ENCODE peak calls at places on chromosomes 16 and 17, in ten cellular contexts. One of them, this sample, is unnamed.

GRCh38 chr16:51967566-51967965 is 579.4 kb downstream of the TOX3 start:
- DNase-seq in dorsolateral prefrontal cortex: no peak
- DNase-seq in MM.1S: no peak
- DNase-seq in fibroblast of the aortic adventitia: no peak
- DNase-seq in CD8-positive, alpha-beta T cell: no peak
- DNase-seq in omental fat pad: no peak
- DNase-seq in choroid plexus epithelial cell: no peak
- DNase-seq in OCI-LY7: no peak
- DNase-seq in PC-9: no peak
- DNase-seq in thoracic aorta: no peak
- DNase-seq in this sample: no peak

GRCh38 chr16:87195190-87195589 is 122.0 kb downstream of the C16orf95 start:
- DNase-seq in dorsolateral prefrontal cortex: no peak
- DNase-seq in MM.1S: no peak
- DNase-seq in fibroblast of the aortic adventitia: no peak
- DNase-seq in CD8-positive, alpha-beta T cell: no peak
- DNase-seq in omental fat pad: no peak
- DNase-seq in choroid plexus epithelial cell: no peak
- DNase-seq in OCI-LY7: no peak
- DNase-seq in PC-9: no peak
- DNase-seq in thoracic aorta: no peak
- DNase-seq in this sample: no peak

GRCh38 chr17:16923904-16924700 is 47.8 kb downstream of the TNFRSF13B start:
- DNase-seq in dorsolateral prefrontal cortex: peak; percentile 2
- DNase-seq in MM.1S: no peak
- DNase-seq in fibroblast of the aortic adventitia: no peak
- DNase-seq in CD8-positive, alpha-beta T cell: no peak
- DNase-seq in omental fat pad: no peak
- DNase-seq in choroid plexus epithelial cell: no peak
- DNase-seq in OCI-LY7: no peak
- DNase-seq in PC-9: no peak
- DNase-seq in thoracic aorta: no peak
- DNase-seq in this sample: no peak

GRCh38 chr16:84467709-84468108 is 36.8 kb downstream of the MEAK7 start:
- DNase-seq in dorsolateral prefrontal cortex: no peak
- DNase-seq in MM.1S: no peak
- DNase-seq in fibroblast of the aortic adventitia: no peak
- DNase-seq in CD8-positive, alpha-beta T cell: no peak
- DNase-seq in omental fat pad: no peak
- DNase-seq in choroid plexus epithelial cell: no peak
- DNase-seq in OCI-LY7: no peak
- DNase-seq in PC-9: no peak
- DNase-seq in thoracic aorta: no peak
- DNase-seq in this sample: no peak

GRCh38 chr17:38743556-38744171 is 4.5 kb downstream of the PCGF2 start:
- DNase-seq in dorsolateral prefrontal cortex: no peak
- DNase-seq in MM.1S: no peak
- DNase-seq in fibroblast of the aortic adventitia: no peak
- DNase-seq in CD8-positive, alpha-beta T cell: no peak
- DNase-seq in omental fat pad: no peak
- DNase-seq in choroid plexus epithelial cell: no peak
- DNase-seq in OCI-LY7: peak; percentile 35
- DNase-seq in PC-9: no peak
- DNase-seq in thoracic aorta: no peak
- DNase-seq in this sample: no peak

GRCh38 chr16:62661435-62661834 is 625.2 kb upstream of the CDH8 start:
- DNase-seq in dorsolateral prefrontal cortex: no peak
- DNase-seq in MM.1S: no peak
- DNase-seq in fibroblast of the aortic adventitia: no peak
- DNase-seq in CD8-positive, alpha-beta T cell: no peak
- DNase-seq in omental fat pad: no peak
- DNase-seq in choroid plexus epithelial cell: no peak
- DNase-seq in OCI-LY7: no peak
- DNase-seq in PC-9: no peak
- DNase-seq in thoracic aorta: no peak
- DNase-seq in this sample: no peak

GRCh38 chr16:86929149-86929871 is 351.0 kb downstream of the FOXL1 start:
- DNase-seq in dorsolateral prefrontal cortex: no peak
- DNase-seq in MM.1S: no peak
- DNase-seq in fibroblast of the aortic adventitia: peak; percentile 95
- DNase-seq in CD8-positive, alpha-beta T cell: no peak
- DNase-seq in omental fat pad: no peak
- DNase-seq in choroid plexus epithelial cell: peak; percentile 77
- DNase-seq in OCI-LY7: no peak
- DNase-seq in PC-9: no peak
- DNase-seq in thoracic aorta: peak; percentile 29
- DNase-seq in this sample: no peak

GRCh38 chr17:13646411-13646810 is 44.7 kb upstream of the HS3ST3A1 start:
- DNase-seq in dorsolateral prefrontal cortex: no peak
- DNase-seq in MM.1S: no peak
- DNase-seq in fibroblast of the aortic adventitia: no peak
- DNase-seq in CD8-positive, alpha-beta T cell: no peak
- DNase-seq in omental fat pad: no peak
- DNase-seq in choroid plexus epithelial cell: no peak
- DNase-seq in OCI-LY7: no peak
- DNase-seq in PC-9: no peak
- DNase-seq in thoracic aorta: no peak
- DNase-seq in this sample: no peak

GRCh38 chr16:83955218-83956130 is 2.4 kb downstream of the OSGIN1 start:
- DNase-seq in dorsolateral prefrontal cortex: no peak
- DNase-seq in MM.1S: no peak
- DNase-seq in fibroblast of the aortic adventitia: peak; percentile 49
- DNase-seq in CD8-positive, alpha-beta T cell: no peak
- DNase-seq in omental fat pad: no peak
- DNase-seq in choroid plexus epithelial cell: peak; percentile 80
- DNase-seq in OCI-LY7: no peak
- DNase-seq in PC-9: no peak
- DNase-seq in thoracic aorta: no peak
- DNase-seq in this sample: no peak

GRCh38 chr17:350706-351435 is 1.7 kb downstream of the RPH3AL start:
- DNase-seq in dorsolateral prefrontal cortex: no peak
- DNase-seq in MM.1S: no peak
- DNase-seq in fibroblast of the aortic adventitia: peak; percentile 51
- DNase-seq in CD8-positive, alpha-beta T cell: no peak
- DNase-seq in omental fat pad: no peak
- DNase-seq in choroid plexus epithelial cell: peak; percentile 18
- DNase-seq in OCI-LY7: no peak
- DNase-seq in PC-9: peak; percentile 83
- DNase-seq in thoracic aorta: no peak
- DNase-seq in this sample: no peak

GRCh38 chr16:27748868-27749546 is 199.1 kb downstream of the KATNIP start:
- DNase-seq in dorsolateral prefrontal cortex: no peak
- DNase-seq in MM.1S: peak; percentile 32
- DNase-seq in fibroblast of the aortic adventitia: peak; percentile 91
- DNase-seq in CD8-positive, alpha-beta T cell: peak; percentile 49
- DNase-seq in omental fat pad: no peak
- DNase-seq in choroid plexus epithelial cell: peak; percentile 91
- DNase-seq in OCI-LY7: peak; percentile 38
- DNase-seq in PC-9: peak; percentile 88
- DNase-seq in thoracic aorta: no peak
- DNase-seq in this sample: no peak
- TF ChIP-seq CTCF in dorsolateral prefrontal cortex: peak; percentile 40
- TF ChIP-seq CTCF in MM.1S: peak; percentile 33
- TF ChIP-seq CTCF in fibroblast of the aortic adventitia: peak; percentile 24
- TF ChIP-seq CTCF in CD8-positive, alpha-beta T cell: no peak
- TF ChIP-seq CTCF in omental fat pad: no peak
- TF ChIP-seq CTCF in choroid plexus epithelial cell: peak; percentile 50
- TF ChIP-seq CTCF in OCI-LY7: peak; percentile 53
- TF ChIP-seq CTCF in PC-9: no peak
- TF ChIP-seq CTCF in thoracic aorta: no peak
- TF ChIP-seq CTCF in this sample: no peak

GRCh38 chr16:11213799-11214198 is 42.2 kb downstream of the SOCS1 start:
- DNase-seq in dorsolateral prefrontal cortex: no peak
- DNase-seq in MM.1S: no peak
- DNase-seq in fibroblast of the aortic adventitia: no peak
- DNase-seq in CD8-positive, alpha-beta T cell: no peak
- DNase-seq in omental fat pad: no peak
- DNase-seq in choroid plexus epithelial cell: no peak
- DNase-seq in OCI-LY7: no peak
- DNase-seq in PC-9: no peak
- DNase-seq in thoracic aorta: no peak
- DNase-seq in this sample: no peak

GRCh38 chr16:11217651-11218323 is 38.2 kb downstream of the SOCS1 start:
- DNase-seq in dorsolateral prefrontal cortex: no peak
- DNase-seq in MM.1S: no peak
- DNase-seq in fibroblast of the aortic adventitia: no peak
- DNase-seq in CD8-positive, alpha-beta T cell: no peak
- DNase-seq in omental fat pad: no peak
- DNase-seq in choroid plexus epithelial cell: no peak
- DNase-seq in OCI-LY7: no peak
- DNase-seq in PC-9: no peak
- DNase-seq in thoracic aorta: no peak
- DNase-seq in this sample: no peak

GRCh38 chr16:11219188-11219587 is 36.8 kb downstream of the SOCS1 start:
- DNase-seq in dorsolateral prefrontal cortex: no peak
- DNase-seq in MM.1S: no peak
- DNase-seq in fibroblast of the aortic adventitia: no peak
- DNase-seq in CD8-positive, alpha-beta T cell: no peak
- DNase-seq in omental fat pad: no peak
- DNase-seq in choroid plexus epithelial cell: peak; percentile 22
- DNase-seq in OCI-LY7: no peak
- DNase-seq in PC-9: no peak
- DNase-seq in thoracic aorta: no peak
- DNase-seq in this sample: no peak

GRCh38 chr16:11215935-11216556 is 40.0 kb downstream of the SOCS1 start:
- DNase-seq in dorsolateral prefrontal cortex: no peak
- DNase-seq in MM.1S: no peak
- DNase-seq in fibroblast of the aortic adventitia: peak; percentile 39
- DNase-seq in CD8-positive, alpha-beta T cell: no peak
- DNase-seq in omental fat pad: no peak
- DNase-seq in choroid plexus epithelial cell: no peak
- DNase-seq in OCI-LY7: no peak
- DNase-seq in PC-9: no peak
- DNase-seq in thoracic aorta: no peak
- DNase-seq in this sample: no peak

DNA sequence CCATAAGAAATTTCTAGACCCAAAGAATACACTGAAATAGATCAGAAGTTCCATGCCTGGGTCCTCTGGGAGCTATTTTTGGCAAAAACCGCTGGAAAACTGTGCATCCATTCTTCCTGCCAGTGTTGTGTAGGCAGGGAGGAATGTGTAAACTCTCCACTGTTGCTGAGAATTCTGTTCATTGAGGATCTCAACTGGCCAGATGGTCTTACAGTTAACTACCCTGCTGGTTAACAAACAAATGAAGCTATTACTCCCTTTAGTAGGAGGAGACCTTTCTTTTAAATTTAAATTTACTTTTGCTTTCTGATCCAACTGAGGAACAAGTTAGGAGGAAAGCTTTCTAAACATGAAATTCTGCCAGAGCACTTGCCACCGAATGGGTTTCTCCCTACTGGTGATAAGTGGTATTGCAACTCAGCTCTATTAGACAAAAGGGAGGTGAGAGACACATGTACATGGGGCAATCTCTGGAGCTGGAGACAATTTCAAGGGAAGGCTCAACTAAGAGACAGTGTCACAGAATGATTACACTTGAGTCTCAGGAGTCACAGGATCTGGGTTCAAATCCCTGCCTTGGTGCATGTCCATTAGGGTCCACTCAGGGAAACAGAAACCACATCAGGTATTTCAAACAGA is 37.6 kb downstream of the SOCS1 start:
- DNase-seq in dorsolateral prefrontal cortex: no peak
- DNase-seq in MM.1S: no peak
- DNase-seq in fibroblast of the aortic adventitia: no peak
- DNase-seq in CD8-positive, alpha-beta T cell: no peak
- DNase-seq in omental fat pad: no peak
- DNase-seq in choroid plexus epithelial cell: peak; percentile 14
- DNase-seq in OCI-LY7: no peak
- DNase-seq in PC-9: no peak
- DNase-seq in thoracic aorta: no peak
- DNase-seq in this sample: no peak
- TF ChIP-seq CTCF in dorsolateral prefrontal cortex: no peak
- TF ChIP-seq CTCF in MM.1S: peak; percentile 65
- TF ChIP-seq CTCF in fibroblast of the aortic adventitia: peak; percentile 66
- TF ChIP-seq CTCF in CD8-positive, alpha-beta T cell: peak; percentile 47
- TF ChIP-seq CTCF in omental fat pad: no peak
- TF ChIP-seq CTCF in choroid plexus epithelial cell: peak; percentile 59
- TF ChIP-seq CTCF in OCI-LY7: peak; percentile 86
- TF ChIP-seq CTCF in PC-9: peak; percentile 77
- TF ChIP-seq CTCF in thoracic aorta: peak; percentile 39
- TF ChIP-seq CTCF in this sample: no peak

GRCh38 chr16:2385441-2385840 is 43.8 kb upstream of the CCNF start:
- DNase-seq in dorsolateral prefrontal cortex: no peak
- DNase-seq in MM.1S: no peak
- DNase-seq in fibroblast of the aortic adventitia: peak; percentile 40
- DNase-seq in CD8-positive, alpha-beta T cell: no peak
- DNase-seq in omental fat pad: no peak
- DNase-seq in choroid plexus epithelial cell: no peak
- DNase-seq in OCI-LY7: no peak
- DNase-seq in PC-9: peak; percentile 38
- DNase-seq in thoracic aorta: no peak
- DNase-seq in this sample: no peak

GRCh38 chr16:2388139-2388874 is 40.9 kb upstream of the CCNF start:
- DNase-seq in dorsolateral prefrontal cortex: no peak
- DNase-seq in MM.1S: no peak
- DNase-seq in fibroblast of the aortic adventitia: no peak
- DNase-seq in CD8-positive, alpha-beta T cell: no peak
- DNase-seq in omental fat pad: no peak
- DNase-seq in choroid plexus epithelial cell: no peak
- DNase-seq in OCI-LY7: no peak
- DNase-seq in PC-9: no peak
- DNase-seq in thoracic aorta: no peak
- DNase-seq in this sample: no peak

GRCh38 chr16:2388875-2389433 is 40.3 kb upstream of the CCNF start:
- DNase-seq in dorsolateral prefrontal cortex: no peak
- DNase-seq in MM.1S: no peak
- DNase-seq in fibroblast of the aortic adventitia: peak; percentile 92
- DNase-seq in CD8-positive, alpha-beta T cell: no peak
- DNase-seq in omental fat pad: no peak
- DNase-seq in choroid plexus epithelial cell: peak; percentile 50
- DNase-seq in OCI-LY7: no peak
- DNase-seq in PC-9: no peak
- DNase-seq in thoracic aorta: no peak
- DNase-seq in this sample: no peak

GRCh38 chr16:2386990-2387389 is 42.3 kb upstream of the CCNF start:
- DNase-seq in dorsolateral prefrontal cortex: no peak
- DNase-seq in MM.1S: no peak
- DNase-seq in fibroblast of the aortic adventitia: no peak
- DNase-seq in CD8-positive, alpha-beta T cell: no peak
- DNase-seq in omental fat pad: no peak
- DNase-seq in choroid plexus epithelial cell: peak; percentile 32
- DNase-seq in OCI-LY7: no peak
- DNase-seq in PC-9: no peak
- DNase-seq in thoracic aorta: no peak
- DNase-seq in this sample: no peak
- TF ChIP-seq CTCF in dorsolateral prefrontal cortex: no peak
- TF ChIP-seq CTCF in MM.1S: no peak
- TF ChIP-seq CTCF in fibroblast of the aortic adventitia: peak; percentile 35
- TF ChIP-seq CTCF in CD8-positive, alpha-beta T cell: no peak
- TF ChIP-seq CTCF in omental fat pad: no peak
- TF ChIP-seq CTCF in choroid plexus epithelial cell: peak; percentile 53
- TF ChIP-seq CTCF in OCI-LY7: peak; percentile 46
- TF ChIP-seq CTCF in PC-9: peak; percentile 27
- TF ChIP-seq CTCF in thoracic aorta: no peak
- TF ChIP-seq CTCF in this sample: no peak

DNA sequence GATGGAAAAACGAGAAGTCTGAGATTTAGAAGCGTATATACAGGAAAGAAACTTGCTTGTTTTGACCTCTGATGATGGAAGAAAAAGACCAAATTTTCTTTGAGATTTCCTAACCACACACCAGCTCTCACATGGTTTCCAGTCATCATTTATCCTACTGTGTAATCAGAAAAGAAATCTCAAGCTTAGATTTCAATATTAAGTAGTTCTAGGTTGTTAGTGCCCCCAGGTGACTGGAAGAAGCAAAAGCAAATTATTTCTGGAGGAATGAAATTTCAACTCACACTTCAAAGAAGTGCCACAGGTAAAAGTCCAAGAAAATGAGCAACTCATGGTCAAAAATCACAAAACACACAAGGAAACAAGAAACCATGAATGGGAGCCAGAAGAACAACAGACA is 51.8 kb upstream of the KDM6B start:
- DNase-seq in dorsolateral prefrontal cortex: no peak
- DNase-seq in MM.1S: no peak
- DNase-seq in fibroblast of the aortic adventitia: peak; percentile 80
- DNase-seq in CD8-positive, alpha-beta T cell: no peak
- DNase-seq in omental fat pad: no peak
- DNase-seq in choroid plexus epithelial cell: peak; percentile 83
- DNase-seq in OCI-LY7: no peak
- DNase-seq in PC-9: no peak
- DNase-seq in thoracic aorta: no peak
- DNase-seq in this sample: no peak
- TF ChIP-seq CTCF in dorsolateral prefrontal cortex: no peak
- TF ChIP-seq CTCF in MM.1S: peak; percentile 13
- TF ChIP-seq CTCF in fibroblast of the aortic adventitia: peak; percentile 58
- TF ChIP-seq CTCF in CD8-positive, alpha-beta T cell: no peak
- TF ChIP-seq CTCF in omental fat pad: no peak
- TF ChIP-seq CTCF in choroid plexus epithelial cell: peak; percentile 58
- TF ChIP-seq CTCF in OCI-LY7: peak; percentile 62
- TF ChIP-seq CTCF in PC-9: peak; percentile 56
- TF ChIP-seq CTCF in thoracic aorta: no peak
- TF ChIP-seq CTCF in this sample: no peak